ENCODE peak calls at places on chromosomes 5 and 9, in eight cellular contexts. H, F, D, E, X, B, O and R are unnamed samples.

GRCh38 chr9:18596920-18597319 is 123.0 kb downstream of the ADAMTSL1 start:
- DNase-seq in H (no peak), F (no peak), E (no peak), O (peak), D (no peak), B (peak), X (peak), R (no peak)

GRCh38 chr9:123359546-123359945 is 3.5 kb downstream of the CRB2 start:
- DNase-seq in D (no peak), F (no peak), H (peak), X (no peak), O (no peak), B (no peak), E (no peak), R (no peak)

GRCh38 chr9:10387282-10387681 is 225.5 kb downstream of the PTPRD start:
- DNase-seq in D (no peak), O (no peak), E (no peak), X (no peak), F (no peak), H (no peak), B (no peak), R (no peak)

GRCh38 chr9:114312513-114312875 is 10.4 kb upstream of the ORM1 start:
- DNase-seq in X (no peak), F (no peak), H (no peak), D (no peak), E (peak), O (no peak), B (no peak), R (peak)

GRCh38 chr5:161547573-161548471 is 1.3 kb upstream of the GABRB2 start:
- DNase-seq in D (no peak), E (no peak), B (no peak), F (no peak), O (no peak), X (no peak), H (peak), R (no peak)

GRCh38 chr5:177361418-177362101 is 3.8 kb downstream of the RGS14 start:
- DNase-seq in O (no peak), H (peak), F (no peak), B (no peak), X (no peak), E (no peak), D (no peak), R (no peak)

GRCh38 chr5:113311301-113311700 is 123.5 kb downstream of the TSSK1B start:
- DNase-seq in E (no peak), X (no peak), F (no peak), D (no peak), O (no peak), H (no peak), B (peak), R (no peak)

GRCh38 chr9:2465921-2466460 is 155.6 kb upstream of the VLDLR start:
- DNase-seq in X (peak), D (no peak), B (no peak), E (no peak), H (no peak), F (no peak), O (no peak), R (no peak)

GRCh38 chr9:91811024-91811909 is 138.8 kb downstream of the ROR2 start:
- DNase-seq in O (no peak), F (no peak), E (peak), B (no peak), D (no peak), X (no peak), H (no peak), R (no peak)

GRCh38 chr5:33565304-33565703 is 124.5 kb downstream of the TARS1 start:
- DNase-seq in D (no peak), B (no peak), X (no peak), F (no peak), E (no peak), H (no peak), O (no peak), R (no peak)

GRCh38 chr9:3337515-3337914 is 188.3 kb downstream of the RFX3 start:
- DNase-seq in D (no peak), H (no peak), F (no peak), E (no peak), X (peak), B (peak), O (peak), R (no peak)

GRCh38 chr5:131081371-131081770 is 83.7 kb downstream of the HINT1 start:
- DNase-seq in B (peak), F (no peak), E (no peak), O (no peak), H (no peak), D (no peak), X (peak), R (no peak)

GRCh38 chr5:124034963-124035362 is 523.0 kb downstream of the CSNK1G3 start:
- DNase-seq in F (no peak), B (no peak), O (no peak), H (no peak), D (no peak), E (no peak), X (no peak), R (no peak)

GRCh38 chr9:30970186-30970585 is 1414.3 kb upstream of the ACO1 start:
- DNase-seq in F (no peak), B (no peak), H (no peak), X (no peak), O (no peak), E (no peak), D (no peak), R (no peak)

GRCh38 chr5:18527017-18527416 is 892.8 kb downstream of the TAF11L14 start:
- DNase-seq in D (no peak), X (no peak), H (no peak), B (no peak), F (no peak), O (no peak), E (no peak), R (no peak)

GRCh38 chr9:112069318-112070169 is 105.6 kb downstream of the SUSD1 start:
- DNase-seq in D (no peak), X (no peak), B (peak), E (no peak), F (no peak), O (no peak), H (no peak), R (no peak)

GRCh38 chr9:115117999-115118470 is at the start of gene TNC:
- DNase-seq in D (no peak), X (peak), O (peak), H (peak), B (peak), F (no peak), E (peak), R (no peak)